ENCODE peak calls at places on chromosomes 12 and 14, in eight cellular contexts. K is right cardiac atrium, C is tibial artery, G is cardiac muscle cell, R is body of pancreas, P is astrocyte, Z is heart left ventricle, B is lower lobe of right lung. F is an unnamed sample.
A peak's percentile ranks its signal among the peaks of the same experiment; 100 is the strongest.

GRCh38 chr12:27913999-27914614 is 58.4 kb downstream of the PTHLH start:
- DNase-seq in K (no peak), C (no peak), G (no peak), R (no peak), P (no peak), Z (no peak), B (no peak), F (no peak)

GRCh38 chr12:132270516-132270915 is 58.9 kb downstream of the GALNT9 start:
- DNase-seq in K (no peak), C (no peak), G (no peak), R (no peak), P (no peak), Z (no peak), B (no peak), F (no peak)

GRCh38 chr12:117052386-117053049 is 46.7 kb downstream of the TESC start:
- DNase-seq in K (peak; percentile 77), C (no peak), G (peak; percentile 55), R (no peak), P (no peak), Z (no peak), B (no peak), F (no peak)

GRCh38 chr14:103562385-103563088 is at the start of the genes BAG5 and COA8:
- DNase-seq in K (peak; percentile 95), C (peak; percentile 76), G (peak; percentile 92), R (peak; percentile 82), P (peak; percentile 82), Z (peak; percentile 87), B (peak; percentile 94), F (peak; percentile 83)

GRCh38 chr14:22464422-22465142 is 124.4 kb downstream of the DAD1 start:
- DNase-seq in K (no peak), C (no peak), G (no peak), R (no peak), P (no peak), Z (no peak), B (no peak), F (no peak)

GRCh38 chr14:61456720-61457119 is 135.3 kb downstream of the PRKCH start:
- DNase-seq in K (peak; percentile 86), C (peak; percentile 84), G (peak; percentile 89), R (peak; percentile 88), P (peak; percentile 40), Z (peak; percentile 85), B (peak; percentile 77), F (peak; percentile 49)

GRCh38 chr12:24875014-24875413 is 73.9 kb downstream of the BCAT1 start:
- DNase-seq in K (no peak), C (no peak), G (no peak), R (no peak), P (no peak), Z (no peak), B (no peak), F (no peak)

GRCh38 chr12:27711312-27711682 is 665 bp downstream of the MRPS35 start:
- DNase-seq in K (no peak), C (no peak), G (peak; percentile 5), R (no peak), P (no peak), Z (no peak), B (no peak), F (peak; percentile 37)

GRCh38 chr12:101695698-101696097 is 1.7 kb upstream of the CHPT1 start:
- DNase-seq in K (no peak), C (no peak), G (no peak), R (no peak), P (peak; percentile 34), Z (no peak), B (no peak), F (peak; percentile 64)

GRCh38 chr12:104565606-104566243 is 109.0 kb downstream of the CHST11 start:
- DNase-seq in K (no peak), C (no peak), G (no peak), R (no peak), P (peak; percentile 31), Z (no peak), B (no peak), F (no peak)

GRCh38 chr14:31806249-31806648 is 245.0 kb downstream of the NUBPL start:
- DNase-seq in K (no peak), C (no peak), G (no peak), R (no peak), P (no peak), Z (no peak), B (no peak), F (no peak)

GRCh38 chr14:22427771-22428228 is 161.2 kb downstream of the DAD1 start:
- DNase-seq in K (no peak), C (peak; percentile 62), G (no peak), R (peak; percentile 53), P (peak; percentile 63), Z (peak; percentile 10), B (peak; percentile 54), F (peak; percentile 46)

GRCh38 chr12:122866950-122867607 is 28.8 kb downstream of the VPS37B start:
- DNase-seq in K (peak; percentile 63), C (no peak), G (no peak), R (no peak), P (no peak), Z (no peak), B (no peak), F (no peak)

GRCh38 chr12:90078344-90078743 is 369.7 kb upstream of the ATP2B1 start:
- DNase-seq in K (no peak), C (no peak), G (no peak), R (no peak), P (no peak), Z (no peak), B (no peak), F (no peak)

DNA sequence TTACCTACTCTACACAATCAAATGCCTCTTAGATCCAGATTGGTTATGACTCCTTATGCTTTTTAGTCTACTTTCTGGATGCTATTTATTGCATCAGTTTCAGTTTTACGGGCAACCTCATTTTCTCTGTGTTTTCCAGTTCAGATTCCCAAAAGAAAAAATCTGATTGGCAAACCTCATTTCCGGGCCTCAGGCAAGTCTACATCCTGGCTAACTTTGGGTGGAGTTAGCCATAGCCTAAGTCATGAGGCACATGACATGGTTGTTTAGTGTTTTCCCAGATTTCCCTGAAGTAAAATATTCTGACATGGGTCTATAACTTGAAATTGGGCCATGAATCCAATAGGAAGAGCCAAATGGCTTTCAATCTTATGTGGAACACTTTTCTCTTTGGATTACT is 339.7 kb downstream of the NUAK1 start:
- DNase-seq in K (no peak), C (no peak), G (no peak), R (no peak), P (no peak), Z (no peak), B (no peak), F (no peak)
- H3K27ac ChIP-seq in K (no peak overlapping the region), C (no peak overlapping the region), G (no peak overlapping the region), R (no peak overlapping the region), P (no peak overlapping the region), Z (peak overlapping the region; percentile 32), B (no peak overlapping the region), F (no peak overlapping the region)

GRCh38 chr14:27278341-27278740 is 680.5 kb upstream of the NOVA1 start:
- DNase-seq in K (no peak), C (no peak), G (no peak), R (no peak), P (no peak), Z (no peak), B (no peak), F (no peak)
- H3K9me3 ChIP-seq in K (no peaks in the 10 kb centered on the region), C (no peaks in the 10 kb centered on the region), G (no peaks in the 10 kb centered on the region), R (no peaks in the 10 kb centered on the region), P (no peaks in the 10 kb centered on the region), Z (no peaks in the 10 kb centered on the region), B (no peaks in the 10 kb centered on the region), F (peaks cover 15% of the 10 kb centered on the region)

GRCh38 chr14:104968153-104968527 is 10.0 kb downstream of the AHNAK2 start:
- DNase-seq in K (peak; percentile 94), C (peak; percentile 88), G (peak; percentile 51), R (peak; percentile 39), P (peak; percentile 42), Z (peak; percentile 82), B (peak; percentile 65), F (peak; percentile 79)
- H3K27ac ChIP-seq in K (no peak overlapping the region), C (peak overlapping the region; percentile 93), G (no peak overlapping the region), R (no peak overlapping the region), P (no peak overlapping the region), Z (peak overlapping the region; percentile 22), B (peak overlapping the region; percentile 60), F (peak overlapping the region; percentile 98)

DNA sequence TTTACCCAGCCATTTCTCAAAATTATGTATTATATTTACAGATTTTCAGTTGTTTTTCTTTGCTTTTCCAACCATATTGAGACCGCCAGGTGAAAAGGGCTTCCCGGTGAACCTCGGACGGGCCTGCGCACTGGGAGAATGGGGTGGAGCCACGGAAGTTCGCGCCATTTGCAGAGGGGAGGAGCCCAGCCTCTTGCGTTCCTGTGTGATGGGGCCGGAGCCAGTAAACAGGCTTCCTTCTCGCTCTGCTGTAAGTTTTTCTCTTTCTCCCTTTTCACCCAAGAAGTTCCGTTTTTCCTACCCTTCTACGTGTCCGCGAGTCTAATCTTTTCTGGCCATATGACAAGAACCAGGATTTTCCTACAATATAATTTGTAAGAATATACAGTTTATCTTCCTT is 1108.8 kb upstream of the SEL1L start:
- DNase-seq in K (peak; percentile 21), C (no peak), G (peak; percentile 63), R (no peak), P (no peak), Z (no peak), B (no peak), F (no peak)
- H3K9me3 ChIP-seq in K (no peaks in the 10 kb centered on the region), C (no peaks in the 10 kb centered on the region), G (no peaks in the 10 kb centered on the region), R (no peaks in the 10 kb centered on the region), P (no peaks in the 10 kb centered on the region), Z (no peaks in the 10 kb centered on the region), B (no peaks in the 10 kb centered on the region), F (peaks cover 5% of the 10 kb centered on the region)

F was measured in mammary epithelial cell.